ENCODE peak calls at places on chromosomes 1 and 21, in seven cellular contexts. N, C, O, Z, P, R and S are unnamed samples.

GRCh38 chr1:193019442-193020026 is 39.6 kb downstream of the UCHL5 start:
- DNase-seq in N (no peak), C (no peak), O (peak; percentile 27), Z (peak; percentile 80), P (peak; percentile 6), R (peak; percentile 74), S (peak; percentile 30)

GRCh38 chr1:27833470-27833869 is 2.9 kb downstream of the PPP1R8 start:
- DNase-seq in N (no peak), C (no peak), O (no peak), Z (no peak), P (no peak), R (no peak), S (no peak)

GRCh38 chr1:166377896-166378295 is 211.1 kb upstream of the FAM78B start:
- DNase-seq in N (no peak), C (no peak), O (no peak), Z (no peak), P (no peak), R (no peak), S (no peak)

GRCh38 chr1:182137546-182137945 is 76.0 kb upstream of the ZNF648 start:
- DNase-seq in N (no peak), C (no peak), O (no peak), Z (no peak), P (no peak), R (no peak), S (no peak)

GRCh38 chr1:202725541-202725940 is 15.3 kb upstream of the SYT2 start:
- DNase-seq in N (no peak), C (no peak), O (no peak), Z (no peak), P (no peak), R (no peak), S (no peak)

GRCh38 chr1:211174375-211174774 is 40.4 kb upstream of the KCNH1 start:
- DNase-seq in N (no peak), C (no peak), O (no peak), Z (no peak), P (no peak), R (peak; percentile 28), S (no peak)

GRCh38 chr1:63628607-63629006 is 35.4 kb downstream of the PGM1 start:
- DNase-seq in N (no peak), C (no peak), O (no peak), Z (no peak), P (no peak), R (no peak), S (no peak)

GRCh38 chr1:56644941-56645662 is at the start of gene PRKAA2:
- DNase-seq in N (peak; percentile 64), C (peak; percentile 53), O (no peak), Z (peak; percentile 14), P (no peak), R (no peak), S (peak; percentile 75)

GRCh38 chr1:202158810-202159533 is 1.4 kb downstream of the PTPN7 start:
- DNase-seq in N (no peak), C (no peak), O (no peak), Z (no peak), P (no peak), R (no peak), S (no peak)

GRCh38 chr1:90721210-90722194 is 4.4 kb upstream of the BARHL2 start:
- DNase-seq in N (no peak), C (peak; percentile 57), O (peak; percentile 7), Z (peak; percentile 60), P (peak; percentile 21), R (peak; percentile 54), S (peak; percentile 70)

GRCh38 chr1:45809761-45810160 is 6.3 kb downstream of the MAST2 start:
- DNase-seq in N (no peak), C (no peak), O (no peak), Z (no peak), P (no peak), R (no peak), S (no peak)

GRCh38 chr21:45176141-45176540 is 101.8 kb downstream of the ADARB1 start:
- DNase-seq in N (no peak), C (no peak), O (no peak), Z (no peak), P (no peak), R (no peak), S (no peak)

GRCh38 chr1:203306970-203307541 is 1.7 kb downstream of the BTG2 start:
- DNase-seq in N (no peak), C (no peak), O (no peak), Z (no peak), P (no peak), R (no peak), S (no peak)

GRCh38 chr1:115980998-115981993 is 5.0 kb downstream of the SLC22A15 start:
- DNase-seq in N (no peak), C (peak; percentile 46), O (no peak), Z (peak; percentile 53), P (no peak), R (peak; percentile 72), S (no peak)

GRCh38 chr1:230878584-230878975 is 10.3 kb upstream of the C1orf198 start:
- DNase-seq in N (peak; percentile 75), C (peak; percentile 71), O (peak; percentile 55), Z (peak; percentile 58), P (no peak), R (peak; percentile 97), S (peak; percentile 93)

DNA sequence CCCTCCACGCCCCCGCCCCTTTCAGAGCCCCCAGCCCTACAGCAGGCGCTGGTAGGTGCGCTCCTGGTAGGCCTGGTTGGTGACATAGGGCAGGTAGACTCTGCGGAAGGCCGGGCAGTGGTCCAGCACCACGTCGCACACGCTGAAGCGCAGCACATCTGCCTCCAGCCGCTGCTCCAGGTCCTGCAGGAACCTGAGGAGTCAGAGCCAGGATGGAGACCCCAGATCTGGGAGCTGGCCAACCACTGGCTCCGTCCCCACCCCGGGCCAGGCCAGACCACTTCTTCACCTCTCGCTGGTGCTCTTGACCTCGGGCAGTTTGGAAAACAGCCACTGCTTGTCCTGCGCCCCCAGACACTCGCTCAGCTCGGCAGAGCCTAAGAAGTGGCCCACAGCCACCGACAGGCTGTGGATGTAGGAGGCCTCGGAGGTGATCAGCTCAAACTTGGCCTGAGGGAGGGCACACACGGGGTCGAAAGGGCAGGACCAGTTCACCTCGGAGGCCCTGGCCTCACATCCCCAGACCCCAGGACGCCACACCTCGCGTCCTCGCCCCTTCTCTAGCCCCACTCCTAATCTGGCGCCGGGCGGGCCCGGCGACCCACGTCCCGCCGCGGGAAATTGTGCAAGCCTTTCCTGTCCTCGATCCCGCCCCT is 6.4 kb downstream of the ARHGEF19 start:
- DNase-seq in N (no peak), C (no peak), O (no peak), Z (no peak), P (no peak), R (no peak), S (no peak)
- H3K4me3 ChIP-seq in N (peak overlapping the region; percentile 75), C (peak overlapping the region; percentile 56), O (peak overlapping the region; percentile 66), Z (peak overlapping the region; percentile 45), P (peak overlapping the region; percentile 57), R (peak overlapping the region; percentile 38), S (peak overlapping the region; percentile 64)

DNA sequence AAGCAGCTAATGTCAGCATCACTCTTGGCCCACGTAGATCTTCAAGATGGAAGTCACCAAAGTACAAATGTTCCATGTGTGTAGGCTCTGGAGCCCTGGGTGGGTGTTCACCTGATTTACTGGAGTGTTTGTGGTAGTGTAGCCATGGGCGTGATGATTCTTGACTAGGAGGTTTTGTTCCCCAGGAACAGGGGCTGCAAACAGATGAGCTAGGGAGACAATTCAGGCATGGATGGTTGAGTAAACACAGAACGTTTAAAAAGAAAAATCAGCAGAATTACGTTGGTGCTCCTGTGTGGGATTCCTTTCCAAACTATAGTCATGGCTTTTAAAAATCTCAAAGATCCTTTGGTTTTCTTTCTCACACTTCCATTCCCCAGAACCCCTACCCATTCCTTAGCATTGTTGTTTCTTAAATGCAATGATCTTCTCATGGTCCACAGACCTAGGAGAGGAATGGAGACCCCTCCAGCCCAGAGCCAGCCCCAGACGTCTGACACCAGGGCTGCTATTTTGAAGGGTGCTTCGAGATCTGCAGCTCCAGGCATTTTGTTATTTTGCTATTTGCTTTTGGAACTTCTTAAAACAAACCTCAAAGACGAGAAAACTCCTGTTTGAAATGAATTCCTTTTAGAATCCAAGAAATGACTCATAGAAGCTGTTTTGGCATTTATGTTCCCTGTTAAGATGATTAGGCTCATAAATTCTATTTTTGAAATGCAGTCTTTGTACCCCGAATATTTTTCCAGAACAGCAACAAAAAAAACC is 115.1 kb downstream of the ETS2 start:
- DNase-seq in N (no peak), C (peak; percentile 37), O (peak; percentile 34), Z (peak; percentile 87), P (no peak), R (peak; percentile 81), S (no peak)
- H3K4me3 ChIP-seq in N (no peak overlapping the region), C (no peak overlapping the region), O (no peak overlapping the region), Z (no peak overlapping the region), P (no peak overlapping the region), R (no peak overlapping the region), S (peak overlapping the region; percentile 4)

DNA sequence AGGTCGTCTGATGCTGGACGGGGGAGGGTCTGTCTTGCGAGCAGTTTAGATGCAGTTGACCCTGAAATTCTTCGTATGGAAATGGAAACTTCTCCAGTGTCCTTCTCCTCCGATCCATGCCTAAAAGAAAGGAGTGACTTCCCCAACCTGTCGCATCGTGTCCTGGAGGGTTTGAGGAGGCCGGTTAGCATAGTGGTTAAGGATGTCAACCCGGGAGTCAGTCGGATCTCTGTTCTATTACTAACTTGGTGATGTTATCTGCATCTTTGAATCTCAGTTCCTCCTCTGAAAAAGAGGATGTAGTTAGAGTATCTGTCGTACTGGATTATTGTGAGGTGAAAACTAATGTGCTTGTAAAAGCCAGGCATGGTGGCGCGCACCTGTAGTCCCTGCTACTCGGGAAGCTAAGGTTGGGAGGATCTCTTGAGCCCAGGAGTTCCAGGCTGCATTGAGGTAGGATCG is 700 bp downstream of the ZBTB8B start:
- DNase-seq in N (no peak), C (no peak), O (no peak), Z (no peak), P (no peak), R (no peak), S (no peak)
- H3K4me3 ChIP-seq in N (peak overlapping the region; percentile 61), C (no peak overlapping the region), O (no peak overlapping the region), Z (no peak overlapping the region), P (peak overlapping the region; percentile 56), R (no peak overlapping the region), S (peak overlapping the region; percentile 55)

GRCh38 chr1:197465528-197466205 is 197.6 kb downstream of the CRB1 start:
- DNase-seq in N (no peak), C (no peak), O (no peak), Z (no peak), P (no peak), R (no peak), S (no peak)

GRCh38 chr1:197463142-197463541 is 195.1 kb downstream of the CRB1 start:
- DNase-seq in N (no peak), C (no peak), O (no peak), Z (no peak), P (no peak), R (no peak), S (no peak)

GRCh38 chr1:197466813-197467212 is 198.8 kb downstream of the CRB1 start:
- DNase-seq in N (no peak), C (no peak), O (no peak), Z (no peak), P (no peak), R (no peak), S (no peak)

GRCh38 chr1:197462539-197462938 is 194.5 kb downstream of the CRB1 start:
- DNase-seq in N (no peak), C (no peak), O (no peak), Z (no peak), P (no peak), R (no peak), S (no peak)

DNA sequence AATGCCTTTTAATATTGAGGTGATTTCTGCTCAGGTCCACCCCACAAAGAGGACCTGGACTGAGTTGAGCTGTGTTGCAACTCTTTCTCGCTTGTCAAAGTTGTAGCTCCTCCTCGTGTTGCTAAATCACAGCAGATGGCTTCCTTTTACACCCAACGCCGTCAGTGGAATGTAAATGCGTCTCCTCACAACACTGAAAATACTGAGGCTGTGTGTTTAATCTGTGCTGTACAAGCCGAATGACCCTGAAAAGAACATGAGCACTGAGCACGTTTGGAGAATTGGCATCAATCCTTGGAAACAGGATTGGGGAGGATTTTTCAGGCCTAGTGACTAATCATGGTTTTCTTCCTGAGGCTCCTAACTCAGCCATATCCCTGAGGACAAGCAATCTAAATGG is 196.0 kb downstream of the CRB1 start:
- DNase-seq in N (no peak), C (no peak), O (no peak), Z (peak; percentile 97), P (peak; percentile 17), R (peak; percentile 75), S (peak; percentile 72)
- H3K4me3 ChIP-seq in N (no peak overlapping the region), C (no peak overlapping the region), O (no peak overlapping the region), Z (no peak overlapping the region), P (no peak overlapping the region), R (no peak overlapping the region), S (no peak overlapping the region)